ENCODE peak calls at places on chromosomes 3 and 15, in five cellular contexts. One of them, this sample, is unnamed.

GRCh38 chr3:162370136-162370535 is 873.5 kb downstream of the OTOL1 start:
- DNase-seq in epithelial cell of prostate: no peak
- DNase-seq in uterus: no peak
- DNase-seq in AG04450: no peak
- DNase-seq in CD8-positive, alpha-beta memory T cell: no peak
- DNase-seq in this sample: no peak

GRCh38 chr3:146739203-146739671 is 134.1 kb upstream of the PLSCR5 start:
- DNase-seq in epithelial cell of prostate: no peak
- DNase-seq in uterus: no peak
- DNase-seq in AG04450: no peak
- DNase-seq in CD8-positive, alpha-beta memory T cell: no peak
- DNase-seq in this sample: no peak

GRCh38 chr15:42507514-42507913 is 12.1 kb downstream of the SNAP23 start:
- DNase-seq in epithelial cell of prostate: no peak
- DNase-seq in uterus: no peak
- DNase-seq in AG04450: no peak
- DNase-seq in CD8-positive, alpha-beta memory T cell: no peak
- DNase-seq in this sample: no peak

GRCh38 chr3:152241142-152242067 is 27.3 kb upstream of the MBNL1 start:
- DNase-seq in epithelial cell of prostate: no peak
- DNase-seq in uterus: no peak
- DNase-seq in AG04450: no peak
- DNase-seq in CD8-positive, alpha-beta memory T cell: no peak
- DNase-seq in this sample: no peak

GRCh38 chr3:140441006-140441405 is 236.9 kb upstream of the TRIM42 start:
- DNase-seq in epithelial cell of prostate: peak; percentile 86
- DNase-seq in uterus: no peak
- DNase-seq in AG04450: no peak
- DNase-seq in CD8-positive, alpha-beta memory T cell: no peak
- DNase-seq in this sample: no peak

GRCh38 chr3:31968391-31968926 is 12.6 kb downstream of the OSBPL10 start:
- DNase-seq in epithelial cell of prostate: no peak
- DNase-seq in uterus: no peak
- DNase-seq in AG04450: no peak
- DNase-seq in CD8-positive, alpha-beta memory T cell: no peak
- DNase-seq in this sample: no peak

GRCh38 chr3:47961815-47962606 is 54.2 kb downstream of the MAP4 start:
- DNase-seq in epithelial cell of prostate: peak; percentile 14
- DNase-seq in uterus: no peak
- DNase-seq in AG04450: no peak
- DNase-seq in CD8-positive, alpha-beta memory T cell: peak; percentile 16
- DNase-seq in this sample: no peak

GRCh38 chr15:69408841-69409240 is 5.3 kb upstream of the KIF23 start:
- DNase-seq in epithelial cell of prostate: no peak
- DNase-seq in uterus: no peak
- DNase-seq in AG04450: no peak
- DNase-seq in CD8-positive, alpha-beta memory T cell: no peak
- DNase-seq in this sample: no peak

GRCh38 chr15:74034206-74034755 is 39.8 kb downstream of the PML start:
- DNase-seq in epithelial cell of prostate: no peak
- DNase-seq in uterus: no peak
- DNase-seq in AG04450: no peak
- DNase-seq in CD8-positive, alpha-beta memory T cell: no peak
- DNase-seq in this sample: no peak

GRCh38 chr3:13884851-13885703 is 5.2 kb upstream of the WNT7A start:
- DNase-seq in epithelial cell of prostate: no peak
- DNase-seq in uterus: no peak
- DNase-seq in AG04450: no peak
- DNase-seq in CD8-positive, alpha-beta memory T cell: peak; percentile 73
- DNase-seq in this sample: peak; percentile 31

GRCh38 chr3:160929595-160929994 is 173.6 kb downstream of the PPM1L start:
- DNase-seq in epithelial cell of prostate: no peak
- DNase-seq in uterus: peak; percentile 31
- DNase-seq in AG04450: no peak
- DNase-seq in CD8-positive, alpha-beta memory T cell: no peak
- DNase-seq in this sample: no peak

GRCh38 chr3:17087509-17087908 is 202.8 kb downstream of the PLCL2 start:
- DNase-seq in epithelial cell of prostate: no peak
- DNase-seq in uterus: no peak
- DNase-seq in AG04450: no peak
- DNase-seq in CD8-positive, alpha-beta memory T cell: peak; percentile 21
- DNase-seq in this sample: no peak

GRCh38 chr3:134892317-134892716 is 97.3 kb downstream of the EPHB1 start:
- DNase-seq in epithelial cell of prostate: no peak
- DNase-seq in uterus: no peak
- DNase-seq in AG04450: no peak
- DNase-seq in CD8-positive, alpha-beta memory T cell: no peak
- DNase-seq in this sample: no peak

GRCh38 chr3:134896696-134897095 is 101.6 kb downstream of the EPHB1 start:
- DNase-seq in epithelial cell of prostate: no peak
- DNase-seq in uterus: no peak
- DNase-seq in AG04450: no peak
- DNase-seq in CD8-positive, alpha-beta memory T cell: no peak
- DNase-seq in this sample: no peak

GRCh38 chr3:134896141-134896540 is 101.1 kb downstream of the EPHB1 start:
- DNase-seq in epithelial cell of prostate: no peak
- DNase-seq in uterus: no peak
- DNase-seq in AG04450: no peak
- DNase-seq in CD8-positive, alpha-beta memory T cell: no peak
- DNase-seq in this sample: no peak

GRCh38 chr3:134897391-134898131 is 102.5 kb downstream of the EPHB1 start:
- DNase-seq in epithelial cell of prostate: no peak
- DNase-seq in uterus: no peak
- DNase-seq in AG04450: no peak
- DNase-seq in CD8-positive, alpha-beta memory T cell: no peak
- DNase-seq in this sample: no peak

DNA sequence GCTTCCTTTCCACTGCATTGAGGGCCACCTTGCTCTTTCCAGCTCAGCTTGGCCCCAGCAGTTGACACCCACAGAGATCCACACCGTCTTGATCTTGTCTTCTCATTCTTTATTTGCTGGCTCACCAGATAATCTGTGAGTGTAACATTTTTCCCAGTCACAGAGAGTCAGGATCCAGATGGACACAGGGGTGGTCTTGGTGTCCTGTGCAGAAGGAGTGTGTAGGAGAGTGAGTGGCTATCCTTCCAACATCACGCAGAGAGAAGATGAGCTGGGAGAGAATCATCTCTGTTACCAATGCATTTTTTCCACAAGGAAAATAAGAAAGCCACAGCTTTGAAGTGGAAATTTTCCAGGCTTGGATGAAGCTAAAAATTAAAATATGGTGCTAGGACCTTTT is 100.1 kb downstream of the EPHB1 start:
- DNase-seq in epithelial cell of prostate: no peak
- DNase-seq in uterus: no peak
- DNase-seq in AG04450: no peak
- DNase-seq in CD8-positive, alpha-beta memory T cell: no peak
- DNase-seq in this sample: no peak
- H3K27ac ChIP-seq in epithelial cell of prostate: no peak overlapping the region
- H3K27ac ChIP-seq in uterus: no peak overlapping the region
- H3K27ac ChIP-seq in AG04450: no peak overlapping the region
- H3K27ac ChIP-seq in CD8-positive, alpha-beta memory T cell: no peak overlapping the region
- H3K27ac ChIP-seq in this sample: no peak overlapping the region

DNA sequence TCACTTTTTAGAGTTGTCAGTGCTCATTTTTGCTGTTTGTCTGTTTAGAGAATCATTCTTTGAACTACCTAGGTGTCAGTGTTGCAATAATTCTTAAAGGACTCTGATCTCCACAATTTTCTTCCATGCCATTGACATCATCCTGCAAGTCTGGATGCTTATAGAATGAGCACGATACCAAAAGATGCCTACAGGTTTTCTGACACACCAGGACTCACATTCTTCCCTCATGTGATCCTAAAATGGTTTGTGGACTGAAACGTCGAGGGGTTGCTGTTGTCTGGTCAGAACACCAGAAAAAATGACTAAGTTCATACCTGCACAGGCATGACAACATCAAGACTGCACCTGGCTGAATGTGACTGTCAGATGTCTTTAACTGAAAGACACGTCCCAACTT is 95.9 kb downstream of the SEMA5B start:
- DNase-seq in epithelial cell of prostate: peak; percentile 99
- DNase-seq in uterus: no peak
- DNase-seq in AG04450: no peak
- DNase-seq in CD8-positive, alpha-beta memory T cell: no peak
- DNase-seq in this sample: no peak
- H3K27ac ChIP-seq in epithelial cell of prostate: peak overlapping the region; percentile 95
- H3K27ac ChIP-seq in uterus: no peak overlapping the region
- H3K27ac ChIP-seq in AG04450: no peak overlapping the region
- H3K27ac ChIP-seq in CD8-positive, alpha-beta memory T cell: no peak overlapping the region
- H3K27ac ChIP-seq in this sample: no peak overlapping the region

GRCh38 chr3:118986734-118987133 is 47.9 kb downstream of the IGSF11 start:
- DNase-seq in epithelial cell of prostate: no peak
- DNase-seq in uterus: no peak
- DNase-seq in AG04450: no peak
- DNase-seq in CD8-positive, alpha-beta memory T cell: no peak
- DNase-seq in this sample: no peak
- H3K27ac ChIP-seq in epithelial cell of prostate: no peak overlapping the region
- H3K27ac ChIP-seq in uterus: no peak overlapping the region
- H3K27ac ChIP-seq in AG04450: no peak overlapping the region
- H3K27ac ChIP-seq in CD8-positive, alpha-beta memory T cell: no peak overlapping the region
- H3K27ac ChIP-seq in this sample: no peak overlapping the region

GRCh38 chr3:184485906-184486305 is 75.7 kb upstream of the EPHB3 start:
- DNase-seq in epithelial cell of prostate: no peak
- DNase-seq in uterus: no peak
- DNase-seq in AG04450: no peak
- DNase-seq in CD8-positive, alpha-beta memory T cell: no peak
- DNase-seq in this sample: no peak

GRCh38 chr3:184486614-184487013 is 75.0 kb upstream of the EPHB3 start:
- DNase-seq in epithelial cell of prostate: no peak
- DNase-seq in uterus: no peak
- DNase-seq in AG04450: no peak
- DNase-seq in CD8-positive, alpha-beta memory T cell: no peak
- DNase-seq in this sample: no peak

GRCh38 chr3:184491011-184491576 is 70.5 kb upstream of the EPHB3 start:
- DNase-seq in epithelial cell of prostate: peak; percentile 34
- DNase-seq in uterus: no peak
- DNase-seq in AG04450: no peak
- DNase-seq in CD8-positive, alpha-beta memory T cell: no peak
- DNase-seq in this sample: no peak

GRCh38 chr3:184489457-184489856 is 72.1 kb upstream of the EPHB3 start:
- DNase-seq in epithelial cell of prostate: no peak
- DNase-seq in uterus: no peak
- DNase-seq in AG04450: no peak
- DNase-seq in CD8-positive, alpha-beta memory T cell: no peak
- DNase-seq in this sample: no peak

DNA sequence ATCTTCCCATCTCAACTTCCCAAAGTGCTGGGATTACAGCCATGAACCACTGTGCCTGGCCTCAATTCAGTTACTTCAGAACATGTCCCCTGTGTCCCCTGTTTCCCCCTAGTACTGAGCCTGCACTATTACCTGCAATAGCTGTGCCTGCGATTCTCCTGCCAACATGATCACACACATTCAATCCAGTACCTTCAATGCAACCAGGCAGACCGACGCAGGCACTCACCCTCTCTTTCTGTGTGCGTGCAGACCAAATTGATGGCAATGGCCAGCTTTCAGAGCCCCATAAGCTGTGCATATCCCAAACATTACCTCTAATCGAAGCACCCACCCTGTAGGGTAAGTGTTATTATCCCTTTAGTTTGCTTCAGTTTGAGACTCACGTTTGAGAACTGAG is 73.0 kb upstream of the EPHB3 start:
- DNase-seq in epithelial cell of prostate: no peak
- DNase-seq in uterus: no peak
- DNase-seq in AG04450: no peak
- DNase-seq in CD8-positive, alpha-beta memory T cell: no peak
- DNase-seq in this sample: no peak
- H3K27ac ChIP-seq in epithelial cell of prostate: no peak overlapping the region
- H3K27ac ChIP-seq in uterus: no peak overlapping the region
- H3K27ac ChIP-seq in AG04450: no peak overlapping the region
- H3K27ac ChIP-seq in CD8-positive, alpha-beta memory T cell: no peak overlapping the region
- H3K27ac ChIP-seq in this sample: no peak overlapping the region

GRCh38 chr15:40038654-40039543 is at the start of gene SRP14:
- DNase-seq in epithelial cell of prostate: peak; percentile 39
- DNase-seq in uterus: peak; percentile 94
- DNase-seq in AG04450: peak; percentile 68
- DNase-seq in CD8-positive, alpha-beta memory T cell: peak; percentile 89
- DNase-seq in this sample: peak; percentile 94

GRCh38 chr15:40038267-40038653 is 721 bp downstream of the SRP14 start:
- DNase-seq in epithelial cell of prostate: no peak
- DNase-seq in uterus: no peak
- DNase-seq in AG04450: no peak
- DNase-seq in CD8-positive, alpha-beta memory T cell: no peak
- DNase-seq in this sample: peak; percentile 46

GRCh38 chr15:40040293-40040635 is 1.3 kb upstream of the SRP14 start:
- DNase-seq in epithelial cell of prostate: no peak
- DNase-seq in uterus: no peak
- DNase-seq in AG04450: no peak
- DNase-seq in CD8-positive, alpha-beta memory T cell: no peak
- DNase-seq in this sample: peak; percentile 55

GRCh38 chr15:40042791-40043320 is 3.9 kb upstream of the SRP14 start:
- DNase-seq in epithelial cell of prostate: no peak
- DNase-seq in uterus: no peak
- DNase-seq in AG04450: no peak
- DNase-seq in CD8-positive, alpha-beta memory T cell: no peak
- DNase-seq in this sample: peak; percentile 57

GRCh38 chr15:40040770-40041169 is 1.8 kb upstream of the SRP14 start:
- DNase-seq in epithelial cell of prostate: no peak
- DNase-seq in uterus: no peak
- DNase-seq in AG04450: no peak
- DNase-seq in CD8-positive, alpha-beta memory T cell: no peak
- DNase-seq in this sample: peak; percentile 22
- H3K27ac ChIP-seq in epithelial cell of prostate: no peak overlapping the region
- H3K27ac ChIP-seq in uterus: no peak overlapping the region
- H3K27ac ChIP-seq in AG04450: no peak overlapping the region
- H3K27ac ChIP-seq in CD8-positive, alpha-beta memory T cell: no peak overlapping the region
- H3K27ac ChIP-seq in this sample: no peak overlapping the region

DNA sequence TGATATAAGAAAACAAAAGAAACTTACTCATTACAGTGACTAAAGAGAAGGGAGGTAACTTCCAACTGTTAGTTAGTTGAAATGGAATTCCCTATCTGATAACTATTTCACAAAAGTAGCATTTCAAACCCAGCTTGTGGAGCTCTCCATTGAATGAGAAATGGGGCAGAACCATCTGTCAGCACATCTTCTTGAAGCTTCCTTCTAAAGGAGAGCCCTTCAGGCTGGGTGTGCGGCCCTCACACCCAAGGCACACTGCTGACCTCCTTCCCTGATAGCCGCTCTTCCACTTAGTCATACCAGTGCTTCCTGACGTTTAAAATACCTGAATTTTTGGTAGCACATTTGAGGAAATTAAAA is 28.1 kb upstream of the VEPH1 start:
- DNase-seq in epithelial cell of prostate: no peak
- DNase-seq in uterus: no peak
- DNase-seq in AG04450: no peak
- DNase-seq in CD8-positive, alpha-beta memory T cell: no peak
- DNase-seq in this sample: no peak
- H3K27ac ChIP-seq in epithelial cell of prostate: no peak overlapping the region
- H3K27ac ChIP-seq in uterus: no peak overlapping the region
- H3K27ac ChIP-seq in AG04450: peak overlapping the region; percentile 53
- H3K27ac ChIP-seq in CD8-positive, alpha-beta memory T cell: no peak overlapping the region
- H3K27ac ChIP-seq in this sample: no peak overlapping the region